ENCODE peak calls at places on chromosome 12, in ten cellular contexts. S is Peyer's patch; V is AG08396; N is effector memory CD4-positive, alpha-beta T cell; G is non-pigmented ciliary epithelial cell; M is NCI-H748 treated with DMSO at 0.1 percent for 48 hours; D is mucosa of gallbladder; Y is anterior cingulate cortex; P is MCF 10A; L is left ventricle myocardium inferior. Z is an unnamed sample.

GRCh38 chr12:110639336-110640178 is 25.6 kb downstream of the TCTN1 start:
- DNase-seq in M (no peak), S (no peak), G (peak; percentile 61), V (peak; percentile 32), P (peak; percentile 39), Y (no peak), L (no peak), D (no peak), N (no peak), Z (no peak)

GRCh38 chr12:25788707-25789106 is 169.8 kb upstream of the RASSF8 start:
- DNase-seq in D (no peak), G (no peak), N (no peak), V (no peak), M (no peak), L (no peak), Y (no peak), P (no peak), S (no peak), Z (no peak)

GRCh38 chr12:93571854-93572711 is at the start of gene SOCS2:
- DNase-seq in G (no peak), N (no peak), S (peak; percentile 20), L (peak; percentile 38), D (no peak), M (peak; percentile 14), V (peak; percentile 62), P (peak; percentile 14), Y (no peak), Z (peak; percentile 76)

GRCh38 chr12:123519151-123520001 is 14.1 kb downstream of the RILPL1 start:
- DNase-seq in N (no peak), G (peak; percentile 74), V (peak; percentile 75), D (no peak), M (no peak), S (no peak), L (peak; percentile 75), P (peak; percentile 94), Y (peak; percentile 12), Z (no peak)

GRCh38 chr12:53676715-53677611 is 1.1 kb upstream of the ATP5MC2 start:
- DNase-seq in D (peak; percentile 18), L (peak; percentile 42), P (no peak), V (peak; percentile 34), M (no peak), G (no peak), Y (peak; percentile 71), N (peak; percentile 9), S (no peak), Z (peak; percentile 70)

GRCh38 chr12:121578230-121579189 is 2.3 kb downstream of the KDM2B start:
- DNase-seq in V (peak; percentile 81), L (peak; percentile 21), S (peak; percentile 63), G (no peak), P (no peak), D (no peak), M (no peak), Y (peak; percentile 39), N (no peak), Z (peak; percentile 76)

GRCh38 chr12:2003676-2004112 is 563 bp downstream of the DCP1B start:
- DNase-seq in D (no peak), S (no peak), Y (no peak), G (peak; percentile 2), L (no peak), V (no peak), N (no peak), P (no peak), M (no peak), Z (no peak)

GRCh38 chr12:94254270-94254669 is 105.9 kb downstream of the PLXNC1 start:
- DNase-seq in G (no peak), D (no peak), L (no peak), M (no peak), Y (no peak), N (no peak), S (no peak), V (no peak), P (no peak), Z (no peak)

GRCh38 chr12:98002887-98003493 is 512.4 kb upstream of the TMPO start:
- DNase-seq in M (peak; percentile 75), S (no peak), N (no peak), Y (no peak), D (peak; percentile 27), G (peak; percentile 10), V (no peak), P (peak; percentile 59), L (no peak), Z (peak; percentile 72)

GRCh38 chr12:50112456-50113218 is 601 bp downstream of the COX14 start:
- DNase-seq in Y (no peak), G (no peak), D (no peak), N (no peak), M (no peak), V (peak; percentile 54), L (no peak), S (no peak), P (no peak), Z (no peak)

GRCh38 chr12:110270125-110270962 is 10.7 kb upstream of the ATP2A2 start:
- DNase-seq in L (peak; percentile 55), D (peak; percentile 51), V (peak; percentile 35), P (peak; percentile 86), G (no peak), N (no peak), M (peak; percentile 90), S (no peak), Y (no peak), Z (no peak)

GRCh38 chr12:72774023-72774422 is 501.9 kb downstream of the TRHDE start:
- DNase-seq in P (no peak), V (no peak), N (no peak), M (no peak), S (no peak), D (no peak), L (no peak), Y (no peak), G (no peak), Z (no peak)

GRCh38 chr12:30461011-30461670 is 234.5 kb downstream of the IPO8 start:
- DNase-seq in N (no peak), S (no peak), Y (no peak), D (no peak), L (no peak), P (no peak), V (no peak), M (no peak), G (no peak), Z (no peak)

GRCh38 chr12:121013715-121014114 is 2.6 kb downstream of the C12orf43 start:
- DNase-seq in N (no peak), Y (no peak), D (no peak), L (no peak), P (no peak), M (no peak), S (no peak), V (no peak), G (no peak), Z (no peak)

GRCh38 chr12:104314242-104314614 is 10.7 kb downstream of the EID3 start:
- DNase-seq in L (no peak), P (no peak), M (no peak), D (no peak), S (no peak), V (no peak), G (no peak), Y (no peak), N (no peak), Z (no peak)

GRCh38 chr12:121030576-121031212 is 8.4 kb downstream of the OASL start:
- DNase-seq in V (no peak), L (no peak), N (no peak), P (no peak), Y (no peak), S (no peak), G (no peak), M (no peak), D (no peak), Z (no peak)

GRCh38 chr12:237026-237815 is 23.3 kb upstream of the SLC6A12 start:
- DNase-seq in N (no peak), Y (no peak), G (no peak), D (peak; percentile 67), S (no peak), L (no peak), P (no peak), V (no peak), M (no peak), Z (no peak)

GRCh38 chr12:4288296-4289019 is 14.9 kb downstream of the CCND2 start:
- DNase-seq in D (no peak), M (no peak), P (no peak), V (no peak), N (no peak), L (no peak), S (no peak), Y (no peak), G (no peak), Z (peak; percentile 31)

GRCh38 chr12:51403744-51404143 is 12.5 kb upstream of the GALNT6 start:
- DNase-seq in Y (no peak), V (no peak), G (no peak), P (no peak), N (no peak), M (no peak), D (no peak), S (no peak), L (no peak), Z (no peak)

GRCh38 chr12:122834921-122835692 is at the start of gene HIP1R:
- DNase-seq in S (peak; percentile 71), L (no peak), G (no peak), P (peak; percentile 31), V (peak; percentile 82), Y (peak; percentile 47), N (peak; percentile 37), D (peak; percentile 48), M (no peak), Z (peak; percentile 49)

GRCh38 chr12:103884316-103884715 is 43.3 kb upstream of the NT5DC3 start:
- DNase-seq in D (peak; percentile 22), L (no peak), P (peak; percentile 40), M (no peak), S (no peak), N (no peak), Y (no peak), G (peak; percentile 47), V (peak; percentile 49), Z (peak; percentile 20)

GRCh38 chr12:27852742-27853141 is 72.7 kb upstream of the MANSC4 start:
- DNase-seq in G (no peak), L (no peak), P (no peak), D (no peak), Y (no peak), V (no peak), S (no peak), M (no peak), N (no peak), Z (no peak)

GRCh38 chr12:109459247-109459646 is 17.9 kb downstream of the KCTD10 start:
- DNase-seq in N (no peak), S (no peak), V (no peak), G (no peak), M (no peak), L (no peak), P (no peak), Y (no peak), D (no peak), Z (no peak)

GRCh38 chr12:57549203-57549908 is 488 bp upstream of the KIF5A start:
- DNase-seq in L (no peak), P (no peak), V (no peak), D (no peak), M (no peak), G (no peak), Y (no peak), S (no peak), N (no peak), Z (no peak)

GRCh38 chr12:61097991-61098580 is 1162.1 kb upstream of the USP15 start:
- DNase-seq in N (no peak), D (no peak), M (no peak), V (no peak), Y (no peak), G (no peak), S (no peak), P (no peak), L (no peak), Z (peak; percentile 30)

GRCh38 chr12:103858953-103859601 is 18.0 kb upstream of the NT5DC3 start:
- DNase-seq in G (peak; percentile 95), N (no peak), Y (no peak), P (peak; percentile 89), M (no peak), S (no peak), L (peak; percentile 38), V (peak; percentile 89), D (peak; percentile 86), Z (no peak)

GRCh38 chr12:128853321-128854197 is at the start of gene GLT1D1:
- DNase-seq in M (no peak), P (no peak), V (no peak), L (no peak), N (no peak), Y (peak; percentile 13), G (no peak), S (no peak), D (no peak), Z (peak; percentile 87)

GRCh38 chr12:89621511-89621910 is 87.1 kb downstream of the ATP2B1 start:
- DNase-seq in S (no peak), M (no peak), L (no peak), P (no peak), N (no peak), Y (no peak), V (no peak), D (no peak), G (no peak), Z (no peak)